ENCODE peak calls at places on chromosomes 7 and 10, in eight cellular contexts. R is HL-60, C is esophagus muscularis mucosa, H is HepG2, T is GM23338, J is transverse colon, M is spleen, F is GM12892. W is an unnamed sample.

GRCh38 chr7:4265056-4265455 is 417.0 kb upstream of the FOXK1 start:
- DNase-seq in R (no peak), C (no peak), H (no peak), T (peak), J (no peak), M (peak), F (no peak), W (peak)

GRCh38 chr10:18202600-18203150 is 62.5 kb downstream of the CACNB2 start:
- DNase-seq in R (no peak), C (no peak), H (no peak), T (no peak), J (no peak), M (no peak), F (no peak), W (no peak)

GRCh38 chr10:74510594-74510993 is 315.8 kb upstream of the KAT6B start:
- DNase-seq in R (no peak), C (no peak), H (peak), T (no peak), J (no peak), M (no peak), F (no peak), W (no peak)

GRCh38 chr10:89555688-89556445 is 20.5 kb upstream of the SLC16A12 start:
- DNase-seq in R (no peak), C (no peak), H (no peak), T (peak), J (no peak), M (no peak), F (no peak), W (no peak)

GRCh38 chr10:128556575-128556974 is 430.4 kb upstream of the MKI67 start:
- DNase-seq in R (no peak), C (no peak), H (no peak), T (no peak), J (no peak), M (no peak), F (no peak), W (no peak)

GRCh38 chr7:13279854-13280435 is 592.5 kb downstream of the ARL4A start:
- DNase-seq in R (no peak), C (no peak), H (peak), T (peak), J (no peak), M (no peak), F (no peak), W (no peak)

GRCh38 chr10:45514283-45515270 is 140.6 kb downstream of the ALOX5 start:
- DNase-seq in R (no peak), C (no peak), H (peak), T (peak), J (no peak), M (no peak), F (no peak), W (no peak)

GRCh38 chr7:12985228-12985627 is 297.8 kb downstream of the ARL4A start:
- DNase-seq in R (no peak), C (no peak), H (peak), T (no peak), J (no peak), M (peak), F (no peak), W (no peak)

GRCh38 chr7:135238112-135238744 is 4.6 kb downstream of the STRA8 start:
- DNase-seq in R (no peak), C (peak), H (no peak), T (peak), J (no peak), M (no peak), F (no peak), W (no peak)

GRCh38 chr7:100003711-100004661 is 11.4 kb upstream of the ZKSCAN1 start:
- DNase-seq in R (no peak), C (no peak), H (peak), T (peak), J (peak), M (peak), F (no peak), W (no peak)

DNA sequence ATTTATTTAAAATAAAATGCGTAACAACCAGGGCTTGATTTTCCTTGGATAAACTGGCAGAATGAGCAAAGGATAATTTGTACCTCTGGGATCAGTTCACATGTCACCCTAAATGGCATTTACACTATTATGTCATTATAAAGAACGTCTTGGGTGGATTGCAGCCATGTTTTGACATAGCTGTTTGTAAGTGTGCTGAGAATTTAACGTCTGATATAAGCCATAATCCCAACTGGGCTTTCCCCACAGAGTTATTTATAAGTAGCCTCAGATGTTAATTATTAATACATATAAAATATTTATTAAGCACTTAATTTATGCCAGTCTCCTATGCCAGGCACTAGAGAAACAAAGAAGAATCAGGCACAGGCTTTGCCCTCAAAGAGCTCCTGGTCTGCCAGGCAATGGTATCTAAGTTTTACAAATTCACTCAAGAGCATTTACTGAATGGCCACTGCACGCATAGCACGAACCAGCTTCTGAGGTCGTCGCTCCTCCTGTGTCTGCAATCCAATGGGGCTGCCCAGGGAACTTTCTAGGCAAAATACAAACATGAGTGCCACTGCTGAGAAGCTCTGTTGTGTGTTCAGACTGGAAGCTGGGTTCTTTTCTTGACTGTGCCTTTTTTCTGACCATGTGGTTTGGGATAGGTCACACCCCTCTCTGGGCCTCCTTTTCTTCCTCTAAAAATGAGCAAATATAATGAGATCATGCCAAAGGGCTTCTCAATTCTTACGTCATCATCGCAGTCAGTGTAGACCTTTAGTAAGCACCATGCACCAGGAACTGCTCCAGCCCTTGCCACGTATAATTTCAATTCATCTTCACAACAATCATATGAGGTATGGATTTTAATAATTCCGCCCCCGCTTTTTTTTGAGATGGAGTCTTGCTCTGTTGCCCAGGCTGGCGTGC is 11.3 kb upstream of the CTBP2 start:
- DNase-seq in R (no peak), C (no peak), H (no peak), T (no peak), J (no peak), M (no peak), F (no peak), W (no peak)
- TF ChIP-seq POLR2AphosphoS5 in R (no peak), C (no peak), H (no peak), T (no peak), J (no peak), M (no peak), F (no peak), W (no peak)

GRCh38 chr10:122051609-122052385 is 62.8 kb downstream of the TACC2 start:
- DNase-seq in R (no peak), C (no peak), H (peak), T (peak), J (peak), M (peak), F (no peak), W (no peak)
- TF ChIP-seq POLR2AphosphoS5 in R (no peak), C (peak), H (no peak), T (no peak), J (no peak), M (no peak), F (no peak), W (no peak)

GRCh38 chr10:101694056-101694673 is 805 bp downstream of the FBXW4 start:
- DNase-seq in R (peak), C (peak), H (peak), T (peak), J (peak), M (peak), F (peak), W (no peak)
- TF ChIP-seq POLR2AphosphoS5 in R (no peak), C (peak), H (no peak), T (peak), J (peak), M (peak), F (peak), W (no peak)

DNA sequence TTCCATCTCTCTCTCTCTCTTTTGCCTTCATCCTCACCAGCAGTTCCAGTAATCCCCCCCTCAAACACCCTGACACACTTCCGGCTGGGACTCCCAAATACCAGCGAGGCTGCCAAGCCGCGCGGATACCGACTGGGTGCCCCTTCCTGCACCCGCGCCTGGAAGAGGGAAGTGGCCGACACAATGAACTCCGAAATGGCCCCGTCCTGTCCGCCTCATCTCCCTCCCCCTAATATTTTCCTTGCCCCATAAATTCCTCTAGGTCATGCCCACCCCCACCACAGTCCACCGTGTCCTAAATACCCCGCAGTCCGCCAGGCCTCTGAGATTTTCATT is 1.8 kb upstream of the HOXA9 start:
- DNase-seq in R (no peak), C (no peak), H (no peak), T (peak), J (no peak), M (peak), F (no peak), W (no peak)
- TF ChIP-seq POLR2AphosphoS5 in R (no peak), C (no peak), H (no peak), T (no peak), J (peak), M (no peak), F (no peak), W (no peak)

DNA sequence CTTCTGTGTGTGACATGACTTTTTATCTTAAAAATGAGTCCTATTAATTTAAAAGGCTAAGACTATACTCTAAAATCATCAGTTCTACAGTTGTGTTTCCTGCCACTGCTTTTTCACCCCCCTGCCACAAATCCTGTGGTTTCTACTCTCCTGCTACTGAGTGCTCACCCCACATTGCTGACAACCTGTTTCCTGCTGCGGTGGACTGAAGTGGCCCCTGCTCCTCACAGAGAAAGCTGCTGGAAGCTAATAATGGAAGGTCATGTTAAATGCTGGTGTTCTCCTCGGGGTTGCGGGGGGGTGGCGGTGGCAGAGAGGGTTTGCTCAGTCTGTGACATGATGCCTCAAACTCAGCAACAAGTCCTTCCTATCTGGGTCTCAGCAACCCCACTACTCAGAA is 113.2 kb upstream of the INHBA start:
- DNase-seq in R (peak), C (no peak), H (no peak), T (no peak), J (no peak), M (no peak), F (no peak), W (no peak)
- TF ChIP-seq POLR2AphosphoS5 in R (peak), C (no peak), H (no peak), T (no peak), J (no peak), M (no peak), F (no peak), W (no peak)

DNA sequence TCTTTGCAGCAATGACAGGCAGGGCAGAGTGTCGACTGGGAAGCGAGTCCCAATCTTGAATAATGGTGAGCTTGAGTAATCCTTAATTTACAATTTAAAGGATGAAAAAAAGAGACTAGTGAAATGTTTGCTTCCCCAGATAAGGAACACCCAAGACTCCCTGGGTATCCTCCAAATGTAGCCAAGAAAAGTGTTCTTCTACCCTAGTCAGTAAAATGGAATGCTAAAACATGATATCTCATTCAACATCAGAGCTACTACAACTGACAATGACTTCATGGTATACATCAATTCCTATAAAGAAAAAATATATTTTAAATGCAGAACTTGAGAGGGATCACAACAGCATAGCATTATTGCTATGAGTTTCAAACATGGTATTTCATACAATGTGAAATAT is 31.9 kb downstream of the GPAM start:
- DNase-seq in R (no peak), C (no peak), H (no peak), T (no peak), J (no peak), M (no peak), F (no peak), W (no peak)
- TF ChIP-seq POLR2AphosphoS5 in R (no peak), C (no peak), H (no peak), T (no peak), J (no peak), M (no peak), F (no peak), W (no peak)

DNA sequence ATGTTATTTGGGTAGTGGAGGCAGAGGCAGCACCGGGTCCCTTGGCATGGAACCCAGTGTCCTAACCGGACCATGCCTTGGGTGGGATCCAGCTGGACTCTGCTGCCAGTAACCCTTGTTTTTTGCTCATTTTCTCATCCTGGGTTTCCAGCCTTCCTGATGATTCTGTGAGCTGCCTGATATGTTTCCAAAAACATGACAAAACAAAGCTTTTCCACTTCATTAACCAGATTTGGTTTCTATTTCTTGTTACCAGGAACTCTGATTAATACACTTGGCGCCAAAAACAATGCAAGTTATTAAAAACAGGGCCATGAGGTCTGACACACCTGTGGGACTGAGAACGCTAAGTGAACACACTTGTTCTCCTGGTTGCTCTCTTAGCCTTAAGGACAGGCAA is 32.8 kb upstream of the DLG5 start:
- DNase-seq in R (no peak), C (no peak), H (no peak), T (no peak), J (no peak), M (no peak), F (no peak), W (no peak)
- TF ChIP-seq POLR2AphosphoS5 in R (no peak), C (peak), H (no peak), T (no peak), J (no peak), M (no peak), F (no peak), W (no peak)

GRCh38 chr10:92923416-92923815 is 75.1 kb downstream of the EXOC6 start:
- DNase-seq in R (peak), C (no peak), H (no peak), T (no peak), J (no peak), M (no peak), F (no peak), W (no peak)
- TF ChIP-seq POLR2AphosphoS5 in R (no peak), C (no peak), H (no peak), T (no peak), J (no peak), M (no peak), F (no peak), W (no peak)

GRCh38 chr7:42964849-42965805 is 33.0 kb downstream of the MRPL32 start:
- DNase-seq in R (no peak), C (no peak), H (no peak), T (peak), J (no peak), M (no peak), F (no peak), W (no peak)
- TF ChIP-seq POLR2AphosphoS5 in R (no peak), C (peak), H (no peak), T (no peak), J (peak), M (no peak), F (no peak), W (no peak)

W was measured in vagina.